ENCODE peak calls at places on chromosomes 1 and 21, in seven cellular contexts. I, O, K, N, M, T and D are unnamed samples.

GRCh38 chr1:159428536-159428935 is 3.5 kb upstream of the OR10J4 start:
- DNase-seq in N (no peak), I (no peak), M (no peak), T (no peak), K (no peak), O (no peak), D (no peak)

GRCh38 chr21:39071623-39072214 is 111.5 kb downstream of the PSMG1 start:
- DNase-seq in O (no peak), N (no peak), K (no peak), T (no peak), M (no peak), I (no peak), D (no peak)

GRCh38 chr1:119714583-119714982 is 2.8 kb downstream of the PHGDH start:
- DNase-seq in N (no peak), K (no peak), M (no peak), O (no peak), T (no peak), I (no peak), D (no peak)

GRCh38 chr1:44609412-44609767 is 64.9 kb downstream of the TMEM53 start:
- DNase-seq in T (no peak), I (peak; percentile 37), M (peak; percentile 48), N (peak; percentile 66), K (no peak), O (peak; percentile 85), D (peak; percentile 63)

GRCh38 chr1:110765640-110766335 is 91.0 kb upstream of the KCNA3 start:
- DNase-seq in N (no peak), T (peak; percentile 38), I (peak; percentile 32), M (peak; percentile 8), O (peak; percentile 64), K (peak; percentile 19), D (peak; percentile 38)

GRCh38 chr1:73859227-73859626 is 338.7 kb downstream of the LRRIQ3 start:
- DNase-seq in N (no peak), K (no peak), I (no peak), M (no peak), O (no peak), T (no peak), D (peak; percentile 30)

GRCh38 chr1:21492171-21492625 is 17.0 kb upstream of the ALPL start:
- DNase-seq in T (no peak), N (no peak), M (no peak), I (no peak), O (no peak), K (no peak), D (peak; percentile 76)

GRCh38 chr1:209513226-209513625 is 70.3 kb upstream of the CAMK1G start:
- DNase-seq in K (no peak), O (peak; percentile 68), M (peak; percentile 71), I (no peak), T (no peak), N (no peak), D (peak; percentile 70)

GRCh38 chr21:45283019-45283610 is 4.6 kb downstream of the POFUT2 start:
- DNase-seq in N (peak; percentile 39), I (no peak), T (no peak), O (no peak), M (no peak), K (no peak), D (no peak)

GRCh38 chr1:100622037-100622436 is 84.1 kb downstream of the GPR88 start:
- DNase-seq in N (no peak), K (no peak), I (no peak), T (no peak), O (peak; percentile 7), M (peak; percentile 55), D (peak; percentile 65)

GRCh38 chr1:67590329-67590728 is 94.7 kb upstream of the GADD45A start:
- DNase-seq in K (no peak), N (no peak), T (no peak), I (peak; percentile 42), M (no peak), O (no peak), D (no peak)